ENCODE peak calls at places on chromosome 14, in ten cellular contexts. L, Z, J, W, Y, U, T, D, C and A are unnamed samples. For H3K27me3, the result is how much of the 10 kb centered on the place peaks cover.

GRCh38 chr14:21300892-21301291 is 21.0 kb downstream of the RPGRIP1 start:
- DNase-seq in J (peak), L (no peak), U (no peak), Z (peak), C (no peak), D (no peak), Y (no peak), W (no peak), T (peak), A (peak)

GRCh38 chr14:90445011-90445410 is 48.2 kb downstream of the CALM1 start:
- DNase-seq in Y (no peak), U (no peak), C (no peak), T (no peak), W (no peak), D (no peak), Z (no peak), J (no peak), L (no peak), A (no peak)

GRCh38 chr14:104395941-104396681 is 183.5 kb upstream of the C14orf180 start:
- DNase-seq in C (peak), W (no peak), Z (no peak), U (no peak), D (peak), Y (no peak), J (no peak), T (no peak), L (no peak), A (no peak)

GRCh38 chr14:93764211-93764659 is 24.1 kb downstream of the PRIMA1 start:
- DNase-seq in Z (peak), C (no peak), Y (peak), W (no peak), L (no peak), D (peak), T (no peak), J (no peak), U (peak), A (peak)

GRCh38 chr14:91119556-91120311 is 5.9 kb downstream of the DGLUCY start:
- DNase-seq in T (no peak), L (no peak), Y (no peak), U (peak), J (no peak), Z (no peak), D (no peak), C (no peak), W (peak), A (no peak)

GRCh38 chr14:104690266-104690711 is 871 bp downstream of the INF2 start:
- DNase-seq in W (no peak), Z (no peak), L (no peak), J (no peak), U (no peak), C (no peak), D (no peak), T (no peak), Y (no peak), A (no peak)

GRCh38 chr14:44966601-44967336 is 4.8 kb downstream of the TOGARAM1 start:
- DNase-seq in Z (no peak), D (no peak), J (no peak), T (no peak), Y (no peak), C (no peak), U (no peak), W (no peak), L (no peak), A (no peak)

GRCh38 chr14:75738192-75738591 is 77.1 kb downstream of the TTLL5 start:
- DNase-seq in T (no peak), W (no peak), D (no peak), Z (no peak), U (no peak), Y (no peak), C (no peak), J (no peak), L (no peak), A (no peak)

GRCh38 chr14:76870146-76870545 is 43.9 kb downstream of the LRRC74A start:
- DNase-seq in D (no peak), L (no peak), U (no peak), T (no peak), Z (no peak), C (no peak), Y (no peak), W (no peak), J (no peak), A (peak)

GRCh38 chr14:92645841-92646478 is 102.5 kb downstream of the LGMN start:
- DNase-seq in C (no peak), T (no peak), J (no peak), U (peak), L (peak), Y (no peak), W (no peak), Z (no peak), D (no peak), A (no peak)

GRCh38 chr14:54669759-54670630 is 103.1 kb downstream of the SAMD4A start:
- DNase-seq in D (peak), Z (no peak), Y (no peak), W (no peak), T (peak), C (no peak), U (peak), L (peak), J (no peak), A (no peak)

GRCh38 chr14:101665478-101666078 is 95.9 kb upstream of the PPP2R5C start:
- DNase-seq in L (peak), C (no peak), J (no peak), U (peak), D (no peak), Z (no peak), Y (no peak), T (no peak), W (peak), A (peak)

GRCh38 chr14:104869669-104870367 is 4.8 kb downstream of the CEP170B start:
- DNase-seq in Y (no peak), W (no peak), U (no peak), T (no peak), C (no peak), Z (no peak), D (no peak), J (no peak), L (no peak), A (no peak)

GRCh38 chr14:100577986-100578431 is 9.2 kb downstream of the BEGAIN start:
- DNase-seq in U (no peak), C (no peak), D (no peak), Y (peak), T (no peak), Z (peak), J (peak), L (no peak), W (no peak), A (peak)

GRCh38 chr14:66643344-66643743 is 135.4 kb downstream of the GPHN start:
- DNase-seq in U (peak), L (no peak), W (no peak), C (no peak), Y (no peak), J (no peak), Z (no peak), T (no peak), D (no peak), A (no peak)

GRCh38 chr14:102574840-102575478 is 17.5 kb upstream of the RCOR1 start:
- DNase-seq in D (no peak), Y (no peak), T (no peak), J (no peak), U (no peak), L (no peak), Z (no peak), C (no peak), W (no peak), A (no peak)

GRCh38 chr14:102911541-102911951 is 10.9 kb upstream of the AMN start:
- DNase-seq in T (no peak), L (no peak), J (no peak), D (no peak), W (no peak), C (no peak), Z (no peak), U (no peak), Y (peak), A (no peak)

GRCh38 chr14:37584211-37585100 is 10.6 kb downstream of the FOXA1 start:
- DNase-seq in Z (no peak), Y (no peak), D (no peak), W (no peak), U (no peak), C (no peak), J (no peak), L (no peak), T (no peak), A (no peak)

GRCh38 chr14:68291820-68292219 is 472.2 kb downstream of the RAD51B start:
- DNase-seq in W (peak), C (no peak), J (no peak), L (no peak), D (no peak), Z (no peak), Y (no peak), T (no peak), U (no peak), A (no peak)

GRCh38 chr14:20652996-20653975 is 11.8 kb upstream of the OR6S1 start:
- DNase-seq in J (no peak), L (no peak), Y (no peak), W (peak), Z (no peak), D (no peak), T (no peak), U (peak), C (peak), A (peak)

GRCh38 chr14:102772781-102773570 is 4.3 kb upstream of the TRAF3 start:
- DNase-seq in Y (no peak), D (no peak), L (no peak), T (no peak), Z (no peak), J (peak), W (no peak), C (no peak), U (no peak), A (no peak)

GRCh38 chr14:28751467-28752058 is 15.0 kb upstream of the FOXG1 start:
- DNase-seq in W (peak), L (no peak), T (no peak), U (peak), J (no peak), Z (no peak), Y (no peak), D (no peak), C (no peak), A (peak)

GRCh38 chr14:99688629-99689028 is 4.5 kb downstream of the CYP46A1 start:
- DNase-seq in W (no peak), T (no peak), Z (no peak), J (no peak), C (no peak), L (no peak), Y (no peak), D (no peak), U (no peak), A (no peak)

GRCh38 chr14:32468955-32469354 is 139.9 kb downstream of the AKAP6 start:
- DNase-seq in U (peak), L (no peak), W (no peak), C (no peak), D (no peak), Z (no peak), Y (no peak), J (no peak), T (no peak), A (no peak)

GRCh38 chr14:36513012-36513420 is 7.0 kb downstream of the NKX2-1 start:
- DNase-seq in L (no peak), J (no peak), D (no peak), Z (no peak), U (no peak), T (no peak), C (no peak), Y (no peak), W (no peak), A (no peak)

GRCh38 chr14:34711169-34711568 is 3.2 kb downstream of the CFL2 start:
- DNase-seq in J (no peak), C (no peak), D (no peak), U (peak), Y (no peak), T (no peak), W (no peak), Z (no peak), L (peak), A (no peak)

GRCh38 chr14:52351561-52352491 is 37.7 kb downstream of the PTGER2 start:
- DNase-seq in U (peak), C (no peak), T (no peak), W (no peak), Y (no peak), J (no peak), L (no peak), Z (no peak), D (no peak), A (no peak)

GRCh38 chr14:105167303-105168092 is 1.1 kb downstream of the JAG2 start:
- DNase-seq in Z (no peak), C (no peak), Y (no peak), W (no peak), T (no peak), U (no peak), L (no peak), J (peak), D (no peak), A (no peak)

GRCh38 chr14:39050389-39050788 is 52.6 kb downstream of the SEC23A start:
- DNase-seq in U (peak), L (peak), T (no peak), Z (no peak), J (no peak), C (no peak), D (no peak), Y (no peak), W (no peak), A (no peak)

GRCh38 chr14:81529391-81529790 is 4.3 kb downstream of the SEL1L start:
- DNase-seq in C (no peak), L (peak), W (peak), T (no peak), D (no peak), U (no peak), Y (no peak), J (no peak), Z (no peak), A (no peak)

GRCh38 chr14:78342879-78343278 is 172.7 kb downstream of the NRXN3 start:
- DNase-seq in D (no peak), T (no peak), U (no peak), J (no peak), C (no peak), W (no peak), Z (no peak), L (no peak), Y (no peak), A (no peak)

GRCh38 chr14:77148510-77149231 is 7.1 kb upstream of the ZDHHC22 start:
- DNase-seq in T (no peak), C (no peak), D (no peak), Z (no peak), W (no peak), Y (no peak), J (no peak), U (no peak), L (no peak), A (no peak)

GRCh38 chr14:54759982-54760585 is 142.5 kb downstream of the GCH1 start:
- DNase-seq in J (no peak), Z (no peak), U (no peak), L (no peak), W (no peak), D (no peak), Y (peak), C (no peak), T (no peak), A (no peak)

GRCh38 chr14:93040443-93040842 is 75.3 kb downstream of the ITPK1 start:
- DNase-seq in Y (no peak), C (no peak), Z (peak), W (no peak), U (no peak), J (no peak), L (no peak), D (no peak), T (no peak), A (no peak)

GRCh38 chr14:75610839-75611238 is 32.4 kb downstream of the FLVCR2 start:
- DNase-seq in C (no peak), D (no peak), L (no peak), U (no peak), Y (no peak), J (no peak), T (no peak), W (no peak), Z (no peak), A (no peak)

GRCh38 chr14:56855891-56856461 is 45.7 kb upstream of the OTX2 start:
- DNase-seq in Z (no peak), T (no peak), Y (no peak), D (no peak), L (no peak), J (no peak), C (no peak), U (no peak), W (no peak), A (no peak)

GRCh38 chr14:56857206-56857605 is 46.9 kb upstream of the OTX2 start:
- DNase-seq in L (no peak), D (no peak), Z (no peak), T (no peak), U (no peak), W (no peak), C (no peak), Y (no peak), J (no peak), A (no peak)

GRCh38 chr14:56858422-56858821 is 48.1 kb upstream of the OTX2 start:
- DNase-seq in W (no peak), Y (no peak), D (no peak), C (no peak), T (no peak), L (no peak), Z (no peak), J (no peak), U (no peak), A (no peak)

GRCh38 chr14:56854325-56854724 is 44.0 kb upstream of the OTX2 start:
- DNase-seq in D (no peak), W (no peak), T (no peak), C (no peak), U (no peak), Y (no peak), Z (no peak), L (no peak), J (no peak), A (no peak)
- H3K27me3 ChIP-seq in D (under half), W (under half), T (under half), C (half or more), U (under half), Y (under half), Z (half or more), L (under half), J (under half), A (under half)

GRCh38 chr14:74077401-74077800 is 6.9 kb downstream of the ALDH6A1 start:
- DNase-seq in D (no peak), W (no peak), L (no peak), U (no peak), Z (no peak), C (no peak), J (no peak), Y (no peak), T (no peak), A (no peak)
- TF ChIP-seq CTCF in D (no peak), W (no peak), L (no peak), U (no peak), Z (no peak), C (no peak), J (no peak), Y (no peak), T (no peak), A (no peak)

GRCh38 chr14:23442721-23443356 is 7.4 kb upstream of the MYH7 start:
- DNase-seq in T (no peak), D (no peak), W (no peak), L (no peak), Z (peak), J (no peak), C (no peak), Y (peak), U (no peak), A (no peak)

GRCh38 chr14:23444314-23444713 is 8.9 kb upstream of the MYH7 start:
- DNase-seq in Z (no peak), U (no peak), D (no peak), J (no peak), C (no peak), L (no peak), W (no peak), Y (no peak), T (no peak), A (no peak)

GRCh38 chr14:23441076-23441475 is 5.6 kb upstream of the MYH7 start:
- DNase-seq in D (no peak), C (no peak), W (no peak), L (no peak), J (no peak), U (no peak), T (no peak), Z (no peak), Y (no peak), A (no peak)

GRCh38 chr14:23443881-23444280 is 8.4 kb upstream of the MYH7 start:
- DNase-seq in D (no peak), C (no peak), W (no peak), J (no peak), Y (no peak), U (no peak), T (no peak), Z (no peak), L (no peak), A (no peak)

GRCh38 chr14:23443411-23443812 is 8.0 kb upstream of the MYH7 start:
- DNase-seq in C (no peak), Y (peak), U (no peak), J (no peak), Z (peak), D (no peak), L (no peak), W (no peak), T (no peak), A (no peak)
- H3K4me3 ChIP-seq in C (no peak), Y (no peak), U (no peak), J (no peak), Z (peak), D (no peak), L (no peak), W (no peak), T (no peak), A (no peak)

GRCh38 chr14:23164250-23164649 is 19.2 kb downstream of the SLC7A8 start:
- DNase-seq in Y (no peak), U (peak), L (no peak), W (no peak), C (no peak), J (no peak), D (no peak), Z (no peak), T (no peak), A (peak)

GRCh38 chr14:23168246-23168645 is 15.2 kb downstream of the SLC7A8 start:
- DNase-seq in D (peak), C (no peak), L (no peak), U (no peak), Y (no peak), J (no peak), T (no peak), W (no peak), Z (no peak), A (no peak)

GRCh38 chr14:23169622-23170021 is 13.8 kb downstream of the SLC7A8 start:
- DNase-seq in W (no peak), T (no peak), Y (no peak), C (no peak), J (no peak), L (no peak), D (no peak), U (no peak), Z (no peak), A (no peak)

GRCh38 chr14:23164949-23165348 is 18.5 kb downstream of the SLC7A8 start:
- DNase-seq in D (no peak), Z (no peak), J (no peak), U (no peak), Y (no peak), W (no peak), L (no peak), T (no peak), C (no peak), A (no peak)

GRCh38 chr14:23167006-23167847 is 16.2 kb downstream of the SLC7A8 start:
- DNase-seq in D (peak), L (no peak), W (no peak), Y (no peak), J (no peak), C (no peak), T (no peak), U (peak), Z (no peak), A (no peak)
- H3K27me3 ChIP-seq in D (under half), L (under half), W (under half), Y (under half), J (under half), C (under half), T (under half), U (under half), Z (under half), A (under half)